ENCODE peak calls at places on chromosomes 3 and 15, in four cellular contexts. A is sigmoid colon, Q is aorta, R is adrenal gland. Y is an unnamed sample.

GRCh38 chr3:187623285-187623814 is 46.8 kb downstream of the SST start:
- DNase-seq in A (no peak), Q (no peak), R (no peak), Y (no peak)

GRCh38 chr15:90735929-90736328 is 18.8 kb downstream of the BLM start:
- DNase-seq in A (no peak), Q (no peak), R (no peak), Y (no peak)

GRCh38 chr15:41283653-41284424 is 48.6 kb downstream of the OIP5 start:
- DNase-seq in A (peak; percentile 99), Q (peak; percentile 99), R (peak; percentile 99), Y (peak; percentile 98)

GRCh38 chr15:68210821-68211655 is 5.9 kb upstream of the CALML4 start:
- DNase-seq in A (peak; percentile 87), Q (peak; percentile 91), R (peak; percentile 79), Y (peak; percentile 62)

GRCh38 chr3:64922213-64922612 is 234.4 kb upstream of the ADAMTS9 start:
- DNase-seq in A (no peak), Q (no peak), R (no peak), Y (no peak)

GRCh38 chr3:159178209-159178897 is 376.5 kb downstream of the MFSD1 start:
- DNase-seq in A (no peak), Q (no peak), R (no peak), Y (no peak)

GRCh38 chr15:30038667-30039523 is 43.9 kb upstream of the GOLGA8J start:
- DNase-seq in A (no peak), Q (no peak), R (peak; percentile 69), Y (peak; percentile 58)

GRCh38 chr3:17369973-17370372 is 372.5 kb downstream of the TBC1D5 start:
- DNase-seq in A (no peak), Q (no peak), R (no peak), Y (no peak)

GRCh38 chr3:187713504-187713903 is 11.1 kb upstream of the RTP2 start:
- DNase-seq in A (no peak), Q (no peak), R (no peak), Y (no peak)

GRCh38 chr3:161148832-161149475 is 43.8 kb upstream of the B3GALNT1 start:
- DNase-seq in A (no peak), Q (no peak), R (no peak), Y (no peak)

GRCh38 chr3:126836220-126836860 is 132.3 kb downstream of the CHCHD6 start:
- DNase-seq in A (peak; percentile 50), Q (no peak), R (no peak), Y (no peak)

GRCh38 chr15:44537728-44538240 is 837 bp downstream of the EIF3J start:
- DNase-seq in A (no peak), Q (no peak), R (no peak), Y (no peak)

GRCh38 chr15:72932461-72932860 is 119.8 kb upstream of the NEO1 start:
- DNase-seq in A (no peak), Q (no peak), R (no peak), Y (no peak)

GRCh38 chr15:76339302-76340197 is 3.0 kb downstream of the ISL2 start:
- DNase-seq in A (no peak), Q (no peak), R (no peak), Y (peak; percentile 7)

GRCh38 chr15:52789601-52790165 is 453 bp downstream of the ONECUT1 start:
- DNase-seq in A (no peak), Q (peak; percentile 75), R (no peak), Y (peak; percentile 47)

GRCh38 chr15:62582580-62582979 is 417.5 kb upstream of the C2CD4B start:
- DNase-seq in A (no peak), Q (no peak), R (no peak), Y (peak; percentile 22)

GRCh38 chr3:141656771-141657170 is 81.3 kb upstream of the RNF7 start:
- DNase-seq in A (no peak), Q (no peak), R (no peak), Y (no peak)

GRCh38 chr3:34016925-34017592 is 218.6 kb downstream of the PDCD6IP start:
- DNase-seq in A (no peak), Q (no peak), R (no peak), Y (no peak)

GRCh38 chr3:10344147-10344943 is 23.4 kb upstream of the SEC13 start:
- DNase-seq in A (no peak), Q (peak; percentile 77), R (peak; percentile 65), Y (peak; percentile 30)

GRCh38 chr3:188904670-188905069 is 267.1 kb upstream of the TPRG1 start:
- DNase-seq in A (no peak), Q (no peak), R (no peak), Y (no peak)

GRCh38 chr15:89194608-89195007 is 26.8 kb downstream of the RLBP1 start:
- DNase-seq in A (no peak), Q (no peak), R (no peak), Y (no peak)

GRCh38 chr3:55597638-55598037 is 110.5 kb upstream of the WNT5A start:
- DNase-seq in A (no peak), Q (no peak), R (no peak), Y (no peak)

GRCh38 chr3:153350420-153350819 is 188.4 kb downstream of the RAP2B start:
- DNase-seq in A (no peak), Q (no peak), R (no peak), Y (no peak)

GRCh38 chr15:40878785-40879184 is 4.8 kb upstream of the RHOV start:
- DNase-seq in A (no peak), Q (no peak), R (no peak), Y (no peak)

GRCh38 chr3:113571360-113571759 is 39.0 kb downstream of the SIDT1 start:
- DNase-seq in A (no peak), Q (no peak), R (no peak), Y (no peak)

GRCh38 chr3:113573728-113574127 is 41.4 kb downstream of the SIDT1 start:
- DNase-seq in A (no peak), Q (no peak), R (no peak), Y (no peak)

GRCh38 chr3:113575191-113575590 is 42.8 kb downstream of the SIDT1 start:
- DNase-seq in A (no peak), Q (no peak), R (no peak), Y (no peak)

GRCh38 chr3:113570158-113570557 is 37.8 kb downstream of the SIDT1 start:
- DNase-seq in A (no peak), Q (no peak), R (no peak), Y (no peak)

DNA sequence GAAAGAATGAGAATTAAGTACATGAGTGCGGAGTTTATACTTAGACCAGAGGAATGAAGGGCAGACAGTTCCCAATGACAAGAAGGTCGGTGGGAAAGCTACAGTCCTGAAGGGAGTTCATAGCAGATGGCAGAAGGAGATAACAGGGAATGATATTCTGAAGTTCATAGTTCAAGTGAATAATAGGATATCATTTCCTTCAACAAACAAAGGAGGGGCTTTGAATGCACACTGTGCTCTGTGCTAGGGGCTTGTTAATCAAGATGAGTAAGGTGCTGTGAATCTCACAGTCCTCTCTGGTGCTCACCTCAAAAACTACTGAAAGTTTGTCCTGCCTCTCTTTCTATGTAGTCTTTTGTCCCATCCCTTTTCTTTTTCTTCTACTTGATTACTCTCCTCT is 41.9 kb downstream of the SIDT1 start:
- DNase-seq in A (no peak), Q (no peak), R (no peak), Y (no peak)
- H3K27ac ChIP-seq in A (no peak overlapping the region), Q (no peak overlapping the region), R (no peak overlapping the region), Y (no peak overlapping the region)

GRCh38 chr15:60010467-60011257 is 6.6 kb downstream of the FOXB1 start:
- DNase-seq in A (no peak), Q (no peak), R (no peak), Y (no peak)
- H3K4me3 ChIP-seq in A (no peak overlapping the region), Q (no peak overlapping the region), R (no peak overlapping the region), Y (no peak overlapping the region)

GRCh38 chr15:74396445-74397238 is 29.2 kb upstream of the CYP11A1 start:
- DNase-seq in A (no peak), Q (no peak), R (no peak), Y (no peak)
- H3K27ac ChIP-seq in A (no peak overlapping the region), Q (no peak overlapping the region), R (no peak overlapping the region), Y (no peak overlapping the region)

DNA sequence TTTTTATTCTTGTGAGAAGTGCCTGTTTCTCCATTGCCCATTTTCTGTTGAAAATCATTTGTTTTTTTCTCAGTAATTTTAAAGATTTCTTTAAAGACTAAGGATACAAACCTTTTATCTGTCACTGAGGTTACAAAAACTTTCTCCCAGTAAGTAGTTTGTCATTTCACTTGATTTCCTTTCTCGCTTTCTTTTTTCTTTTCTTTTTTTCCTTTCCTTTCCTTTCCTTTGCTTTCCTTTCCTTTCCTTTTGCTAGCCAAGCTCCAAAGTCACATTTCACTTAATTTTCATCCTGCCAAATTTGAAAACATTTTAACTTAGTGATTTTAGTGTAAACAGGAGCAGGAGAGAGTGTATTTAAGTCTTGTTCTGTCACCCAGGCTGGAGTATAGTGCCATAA is 77.2 kb upstream of the CHRNB4 start:
- DNase-seq in A (no peak), Q (no peak), R (no peak), Y (no peak)
- H3K4me3 ChIP-seq in A (no peak overlapping the region), Q (no peak overlapping the region), R (no peak overlapping the region), Y (no peak overlapping the region)